ENCODE peak calls at places on chromosomes 11 and 22, in six cellular contexts. R is NCI-H1436; I is NCI-H2081; L is GM20000; F is H7; W is effector memory CD8-positive, alpha-beta T cell. M is an unnamed sample.

GRCh38 chr22:35043251-35043931 is 22.6 kb upstream of the ISX start:
- DNase-seq in R (no peak), I (no peak), L (peak), F (peak), W (no peak), M (no peak)

GRCh38 chr11:39668640-39669039 is 1790.8 kb downstream of the LRRC4C start:
- DNase-seq in R (no peak), I (no peak), L (no peak), F (no peak), W (no peak), M (no peak)

GRCh38 chr11:86978756-86979608 is 23.8 kb upstream of the FZD4 start:
- DNase-seq in R (no peak), I (peak), L (peak), F (no peak), W (no peak), M (no peak)

GRCh38 chr22:22558972-22559603 is at the start of gene PRAME:
- DNase-seq in R (peak), I (peak), L (peak), F (peak), W (peak), M (peak)

GRCh38 chr11:32821517-32821916 is 8.2 kb upstream of the PRRG4 start:
- DNase-seq in R (no peak), I (no peak), L (no peak), F (no peak), W (no peak), M (no peak)

GRCh38 chr11:83112886-83113285 is 41.2 kb upstream of the RAB30 start:
- DNase-seq in R (no peak), I (no peak), L (no peak), F (no peak), W (no peak), M (no peak)

GRCh38 chr11:65588199-65589054 is 7.2 kb downstream of the KCNK7 start:
- DNase-seq in R (no peak), I (peak), L (peak), F (peak), W (peak), M (no peak)

GRCh38 chr11:80297808-80298460 is 857.1 kb upstream of the TENM4 start:
- DNase-seq in R (no peak), I (no peak), L (no peak), F (no peak), W (no peak), M (no peak)

GRCh38 chr22:36352775-36353507 is 34.8 kb downstream of the MYH9 start:
- DNase-seq in R (no peak), I (no peak), L (no peak), F (no peak), W (no peak), M (no peak)

GRCh38 chr11:57299150-57299737 is 25.5 kb downstream of the TNKS1BP1 start:
- DNase-seq in R (no peak), I (no peak), L (no peak), F (peak), W (no peak), M (no peak)

GRCh38 chr22:35326854-35327562 is 27.3 kb downstream of the TOM1 start:
- DNase-seq in R (no peak), I (no peak), L (no peak), F (no peak), W (no peak), M (no peak)

GRCh38 chr11:92740251-92740650 is 229.2 kb upstream of the MTNR1B start:
- DNase-seq in R (no peak), I (no peak), L (no peak), F (no peak), W (no peak), M (no peak)

GRCh38 chr11:64762916-64763803 is 3.4 kb upstream of the PYGM start:
- DNase-seq in R (no peak), I (peak), L (no peak), F (peak), W (no peak), M (peak)